ENCODE peak calls at places on chromosomes 3 and 15, in five cellular contexts. N is ovary, O is NCI-H2171 treated with DMSO at 0.1 percent for 48 hours, T is HTR-8/SVneo, R is thoracic aorta. B is an unnamed sample.

GRCh38 chr15:49085696-49086459 is 39.6 kb upstream of the SECISBP2L start:
- DNase-seq in N (no peak), R (no peak), T (no peak), O (no peak), B (no peak)

GRCh38 chr15:79863886-79864285 is 32.9 kb downstream of the MTHFS start:
- DNase-seq in T (no peak), R (no peak), O (peak), N (no peak), B (no peak)

GRCh38 chr15:90913398-90913944 is 10.4 kb downstream of the MAN2A2 start:
- DNase-seq in T (no peak), N (no peak), O (no peak), R (no peak), B (no peak)

GRCh38 chr15:52288051-52288942 is 7.3 kb downstream of the MYO5C start:
- DNase-seq in N (no peak), R (no peak), O (no peak), T (peak), B (peak)

GRCh38 chr15:89912145-89912673 is 543 bp downstream of the ARPIN start:
- DNase-seq in R (no peak), N (peak), T (peak), O (no peak), B (no peak)

GRCh38 chr3:151067158-151067557 is 18.3 kb upstream of the MED12L start:
- DNase-seq in R (no peak), N (no peak), T (no peak), O (peak), B (no peak)

GRCh38 chr3:12808587-12808986 is 12.1 kb downstream of the CAND2 start:
- DNase-seq in T (no peak), R (no peak), O (no peak), N (no peak), B (no peak)

GRCh38 chr3:181103605-181104004 is 114.1 kb upstream of the DNAJC19 start:
- DNase-seq in T (no peak), N (no peak), O (peak), R (no peak), B (no peak)

GRCh38 chr15:44666208-44667038 is 3.0 kb upstream of the SPG11 start:
- DNase-seq in O (no peak), R (no peak), T (no peak), N (no peak), B (no peak)

GRCh38 chr3:15646924-15647511 is 45.5 kb downstream of the BTD start:
- DNase-seq in O (no peak), R (peak), T (peak), N (peak), B (peak)

GRCh38 chr15:70062321-70062956 is 35.3 kb downstream of the TLE3 start:
- DNase-seq in N (peak), T (no peak), O (peak), R (no peak), B (no peak)

GRCh38 chr15:51726302-51727073 is 11.0 kb downstream of the LYSMD2 start:
- DNase-seq in T (peak), O (peak), R (no peak), N (peak), B (no peak)

GRCh38 chr3:106609666-106610301 is 741.0 kb upstream of the CBLB start:
- DNase-seq in O (peak), T (peak), R (no peak), N (peak), B (peak)

GRCh38 chr15:69648215-69648614 is 195.6 kb downstream of the RPLP1 start:
- DNase-seq in N (peak), T (no peak), O (peak), R (no peak), B (no peak)

GRCh38 chr3:127940116-127940515 is 25.1 kb downstream of the KBTBD12 start:
- DNase-seq in T (no peak), R (no peak), O (no peak), N (no peak), B (no peak)

GRCh38 chr15:43519207-43519606 is 1.8 kb downstream of the MAP1A start:
- DNase-seq in N (no peak), O (no peak), R (no peak), T (no peak), B (no peak)

GRCh38 chr3:115517457-115518050 is 105.8 kb upstream of the GAP43 start:
- DNase-seq in T (no peak), N (no peak), O (no peak), R (no peak), B (no peak)

GRCh38 chr3:188523291-188523690 is 369.3 kb downstream of the LPP start:
- DNase-seq in R (no peak), O (no peak), N (no peak), T (no peak), B (no peak)

GRCh38 chr3:188421836-188422540 is 268.0 kb downstream of the LPP start:
- DNase-seq in T (no peak), O (no peak), N (no peak), R (no peak), B (no peak)

GRCh38 chr3:14949126-14949525 is 1.7 kb downstream of the NR2C2 start:
- DNase-seq in R (no peak), N (no peak), O (no peak), T (no peak), B (no peak)

GRCh38 chr15:60408438-60409105 is 10.8 kb upstream of the ANXA2 start:
- DNase-seq in O (no peak), R (no peak), T (peak), N (no peak), B (no peak)

GRCh38 chr15:80875568-80875967 is 96.4 kb downstream of the CEMIP start:
- DNase-seq in N (peak), T (no peak), O (no peak), R (peak), B (no peak)

GRCh38 chr3:150227839-150228238 is 180.3 kb upstream of the TSC22D2 start:
- DNase-seq in R (peak), T (peak), N (no peak), O (no peak), B (no peak)

GRCh38 chr3:88038561-88038960 is 20.2 kb downstream of the CGGBP1 start:
- DNase-seq in T (no peak), O (no peak), R (no peak), N (no peak), B (no peak)

GRCh38 chr3:118117061-118117460 is 917.6 kb downstream of the IGSF11 start:
- DNase-seq in N (no peak), T (no peak), R (no peak), O (no peak), B (no peak)

GRCh38 chr3:190534986-190535385 is 21.1 kb downstream of the IL1RAP start:
- DNase-seq in T (no peak), O (no peak), R (no peak), N (no peak), B (no peak)

GRCh38 chr3:10551821-10552630 is 46.6 kb upstream of the ATP2B2 start:
- DNase-seq in O (no peak), T (peak), R (no peak), N (no peak), B (no peak)

GRCh38 chr3:194270627-194271458 is 80.3 kb downstream of the CPN2 start:
- DNase-seq in O (no peak), T (peak), N (peak), R (peak), B (no peak)

GRCh38 chr15:25783607-25784131 is 79.5 kb downstream of the ATP10A start:
- DNase-seq in O (no peak), N (no peak), R (no peak), T (no peak), B (no peak)

GRCh38 chr3:131549340-131549739 is 46.6 kb upstream of the MRPL3 start:
- DNase-seq in O (no peak), T (no peak), R (no peak), N (no peak), B (peak)

GRCh38 chr3:174223042-174223441 is 636.1 kb upstream of the NAALADL2 start:
- DNase-seq in T (no peak), R (no peak), N (no peak), O (no peak), B (no peak)

GRCh38 chr15:90200534-90201139 is 493 bp upstream of the SEMA4B start:
- DNase-seq in O (no peak), T (no peak), R (no peak), N (no peak), B (no peak)

GRCh38 chr3:157360044-157360443 is 76.6 kb upstream of the PTX3 start:
- DNase-seq in N (no peak), R (no peak), O (no peak), T (peak), B (peak)

GRCh38 chr3:140421884-140422283 is 256.0 kb upstream of the TRIM42 start:
- DNase-seq in N (no peak), O (no peak), R (no peak), T (no peak), B (no peak)